ENCODE peak calls at places on chromosomes 3 and 15, in six cellular contexts. P is A673, H is fibroblast of lung, K is tibial artery, M is keratinocyte, F is pancreas. T is an unnamed sample.

GRCh38 chr3:176767385-176767784 is 429.9 kb downstream of the TBL1XR1 start:
- DNase-seq in F (peak; percentile 83), K (peak; percentile 22), H (peak; percentile 99), M (peak; percentile 85), P (no peak), T (no peak)

GRCh38 chr3:87856126-87856525 is 202.7 kb downstream of the CGGBP1 start:
- DNase-seq in P (no peak), M (no peak), F (no peak), H (no peak), K (no peak), T (no peak)

GRCh38 chr15:43215961-43216360 is 4.9 kb downstream of the EPB42 start:
- DNase-seq in F (no peak), P (no peak), H (peak; percentile 26), K (no peak), M (peak; percentile 30), T (no peak)

GRCh38 chr15:73183071-73183470 is 130.8 kb downstream of the NEO1 start:
- DNase-seq in M (no peak), H (no peak), F (no peak), P (no peak), K (no peak), T (no peak)

GRCh38 chr3:145145461-145145860 is 1015.5 kb downstream of the PLOD2 start:
- DNase-seq in K (no peak), F (no peak), M (no peak), H (no peak), P (peak; percentile 78), T (no peak)

GRCh38 chr15:62391565-62392262 is 226.6 kb upstream of the C2CD4B start:
- DNase-seq in F (peak; percentile 56), M (no peak), P (peak; percentile 55), K (peak; percentile 50), H (peak; percentile 62), T (peak; percentile 60)

GRCh38 chr3:123158330-123158729 is 43.4 kb upstream of the SEC22A start:
- DNase-seq in M (no peak), P (no peak), F (no peak), H (no peak), K (no peak), T (no peak)

GRCh38 chr3:193832833-193833413 is 239.9 kb downstream of the OPA1 start:
- DNase-seq in H (no peak), K (no peak), P (no peak), M (no peak), F (no peak), T (no peak)

GRCh38 chr3:60953406-60953805 is 297.8 kb downstream of the FHIT start:
- DNase-seq in H (peak; percentile 51), M (no peak), F (no peak), K (no peak), P (peak; percentile 0), T (no peak)

GRCh38 chr3:30358871-30359270 is 247.5 kb upstream of the TGFBR2 start:
- DNase-seq in M (no peak), P (no peak), F (no peak), H (no peak), K (no peak), T (no peak)

GRCh38 chr3:94092080-94092479 is 29.2 kb downstream of the NSUN3 start:
- DNase-seq in M (no peak), H (no peak), P (no peak), K (no peak), F (no peak), T (no peak)

GRCh38 chr3:40196966-40197365 is 112.5 kb upstream of the EIF1B start:
- DNase-seq in P (no peak), H (no peak), K (no peak), M (no peak), F (no peak), T (no peak)

GRCh38 chr15:40115670-40116093 is 7.0 kb upstream of the BMF start:
- DNase-seq in H (no peak), K (peak; percentile 56), F (peak; percentile 85), P (no peak), M (no peak), T (no peak)

GRCh38 chr15:25065876-25066275 is 111.1 kb downstream of the SNRPN start:
- DNase-seq in H (no peak), F (no peak), M (no peak), P (no peak), K (no peak), T (no peak)

GRCh38 chr3:184687363-184688049 is 24.4 kb downstream of the MAGEF1 start:
- DNase-seq in K (peak; percentile 39), H (no peak), M (no peak), P (no peak), F (no peak), T (no peak)

GRCh38 chr15:29344474-29344873 is 74.9 kb upstream of the NSMCE3 start:
- DNase-seq in F (no peak), K (no peak), M (no peak), H (no peak), P (no peak), T (no peak)

GRCh38 chr3:122563717-122564025 is 429 bp downstream of the PARP9 start:
- DNase-seq in F (no peak), M (no peak), P (no peak), H (peak; percentile 15), K (peak; percentile 30), T (no peak)

GRCh38 chr3:11465744-11466611 is 177.7 kb downstream of the VGLL4 start:
- DNase-seq in M (no peak), H (peak; percentile 95), P (peak; percentile 87), K (peak; percentile 71), F (no peak), T (peak; percentile 16)

GRCh38 chr3:181558870-181559269 is 152.9 kb upstream of the SOX2 start:
- DNase-seq in F (no peak), K (no peak), H (peak; percentile 58), P (no peak), M (no peak), T (no peak)

GRCh38 chr3:177633671-177634207 is 436.5 kb upstream of the TBL1XR1 start:
- DNase-seq in K (no peak), P (no peak), M (no peak), F (no peak), H (peak; percentile 88), T (no peak)

GRCh38 chr3:37272743-37273142 is 98.4 kb upstream of the LRRFIP2 start:
- DNase-seq in K (no peak), H (no peak), P (no peak), F (no peak), M (no peak), T (no peak)

GRCh38 chr15:91876187-91876586 is 22.7 kb downstream of the SLCO3A1 start:
- DNase-seq in M (no peak), P (no peak), K (no peak), H (no peak), F (no peak), T (no peak)

DNA sequence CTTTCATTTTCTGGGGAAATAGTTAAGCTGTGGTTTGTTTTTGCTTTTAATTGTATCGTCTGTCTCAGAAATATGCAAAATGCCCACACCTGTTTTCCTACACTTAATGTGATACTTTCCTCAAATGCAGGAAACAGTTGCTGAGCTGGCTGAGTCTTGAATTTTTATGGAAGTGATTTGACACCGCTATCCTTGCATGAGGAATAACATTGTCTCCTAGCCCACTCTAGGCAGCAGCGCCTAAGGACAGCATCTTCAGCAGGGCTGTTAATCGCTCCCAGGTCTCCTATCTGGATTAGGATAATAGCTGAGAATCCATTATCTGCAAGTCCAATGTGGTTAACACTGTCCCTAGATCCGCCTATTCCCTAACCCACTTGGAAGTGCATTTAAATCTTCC is 132.6 kb upstream of the NR2E3 start:
- DNase-seq in M (no peak), K (no peak), F (no peak), P (no peak), H (no peak), T (no peak)
- H3K4me1 ChIP-seq in M (peaks cover 41% of the 10 kb centered on the region), K (peaks cover 23% of the 10 kb centered on the region), F (no peaks in the 10 kb centered on the region), P (no peaks in the 10 kb centered on the region), H (peaks cover 8% of the 10 kb centered on the region), T (peaks cover 12% of the 10 kb centered on the region)

DNA sequence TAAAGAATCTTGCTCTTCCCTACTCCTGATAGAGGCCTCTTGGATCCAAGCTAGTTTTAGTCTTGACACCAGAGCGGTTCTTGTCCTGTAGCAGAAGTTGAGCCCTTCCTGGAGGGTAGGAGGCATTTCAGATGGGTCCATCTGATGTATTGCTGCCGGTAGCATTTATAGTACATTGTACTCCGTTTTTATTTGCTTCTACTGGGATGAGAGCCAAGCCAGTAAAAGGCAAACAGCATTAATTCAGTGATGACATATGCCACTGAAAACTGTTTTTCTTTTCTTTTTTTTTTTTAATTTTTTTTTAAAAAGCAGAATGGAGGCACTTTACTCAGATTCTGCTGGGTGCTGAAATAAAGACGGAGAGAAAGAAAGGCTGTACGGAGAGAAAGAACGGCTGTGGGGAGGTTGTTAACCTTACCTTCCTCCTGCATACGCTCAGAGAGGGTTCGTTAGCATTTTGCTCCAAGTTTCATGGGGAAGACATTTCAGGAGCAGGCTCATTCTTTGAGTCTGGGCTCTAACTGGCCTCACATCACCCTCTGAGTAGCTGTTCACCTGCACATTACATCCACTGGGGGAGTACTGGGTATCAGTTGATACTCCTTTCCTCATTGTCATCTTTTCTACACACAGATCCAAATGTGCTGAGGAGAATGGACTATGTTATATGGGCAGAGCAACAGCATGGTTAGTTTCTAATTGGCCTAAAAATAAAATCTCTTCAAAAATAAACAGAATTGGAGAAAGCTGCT is 161.5 kb downstream of the FEZF2 start:
- DNase-seq in K (no peak), F (no peak), M (no peak), P (peak; percentile 5), H (no peak), T (no peak)
- TF ChIP-seq CTCF in K (peak; percentile 18), F (no peak), M (no peak), P (no peak), H (no peak), T (no peak)

DNA sequence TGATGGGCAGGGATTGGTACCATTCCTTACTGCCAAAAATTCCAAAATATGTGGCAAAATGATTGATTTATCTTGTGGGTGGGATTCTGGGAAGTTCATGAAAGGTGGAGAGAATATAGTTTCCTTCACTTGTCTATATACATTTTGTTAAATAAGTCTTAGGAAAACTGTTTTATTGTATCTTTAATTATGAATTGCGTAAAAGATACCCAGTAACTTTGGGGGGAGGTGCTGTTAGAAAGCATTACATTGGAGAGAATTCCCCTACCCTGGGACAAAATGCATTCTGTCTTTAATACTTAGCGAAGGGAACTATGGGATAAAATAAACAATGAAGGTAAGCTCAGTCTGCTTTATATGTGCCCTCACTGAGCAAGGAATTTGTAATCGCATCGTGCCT is 4.6 kb downstream of the SETD5 start:
- DNase-seq in P (no peak), M (no peak), H (no peak), K (no peak), F (no peak), T (no peak)
- H3K4me1 ChIP-seq in P (peaks cover 59% of the 10 kb centered on the region), M (peaks cover 56% of the 10 kb centered on the region), H (peaks cover 11% of the 10 kb centered on the region), K (peaks cover 73% of the 10 kb centered on the region), F (peaks cover 48% of the 10 kb centered on the region), T (peaks cover 58% of the 10 kb centered on the region)

DNA sequence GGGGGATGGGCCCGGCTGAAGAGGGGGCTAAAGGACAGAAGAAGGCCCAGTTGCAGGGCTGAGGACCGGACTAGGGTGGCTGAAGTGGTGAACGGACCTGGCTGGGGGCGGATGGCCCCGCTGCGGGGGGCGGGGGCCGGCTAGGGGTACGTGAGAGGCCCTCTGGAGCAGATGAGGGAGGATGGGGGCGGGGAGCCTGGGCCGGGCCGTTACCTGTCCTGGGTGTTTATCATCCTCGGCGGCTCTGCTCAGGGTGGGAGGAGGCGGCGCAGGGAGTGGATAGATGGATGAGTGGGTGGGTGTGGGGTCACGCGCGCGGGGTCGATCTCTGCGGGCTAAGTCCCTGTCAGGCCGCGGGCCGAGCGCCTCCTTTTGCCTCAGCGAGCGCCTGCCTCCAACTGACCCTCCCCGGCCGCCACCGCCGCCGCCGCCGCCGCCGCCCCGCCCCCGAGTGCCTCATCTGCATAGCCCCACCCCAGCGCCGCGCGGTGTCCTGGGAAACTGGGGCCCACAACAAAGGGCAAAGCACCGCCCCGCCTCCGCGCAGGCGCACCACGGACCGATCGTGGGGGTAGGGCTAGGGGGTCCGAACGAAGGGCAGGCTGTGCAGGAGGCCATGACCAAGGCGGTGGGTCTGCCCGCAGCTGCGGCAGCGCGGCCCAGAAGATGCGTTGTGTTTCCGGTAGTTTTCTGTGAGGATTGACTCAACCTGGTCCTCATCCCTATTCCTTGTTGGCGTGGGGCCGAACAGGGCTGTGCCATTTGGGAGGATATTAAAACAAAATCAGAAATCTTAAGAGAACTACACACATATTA is 72.4 kb downstream of the RBPMS2 start:
- DNase-seq in K (peak; percentile 98), P (peak; percentile 95), F (peak; percentile 98), H (peak; percentile 85), M (peak; percentile 23), T (peak; percentile 99)
- TF ChIP-seq CTCF in K (no peak), P (peak; percentile 8), F (no peak), H (no peak), M (no peak), T (no peak)